ENCODE peak calls at places on chromosomes 12 and 14, in four cellular contexts. V, I, T and N are unnamed samples.

GRCh38 chr14:69928111-69928523 is 48.9 kb downstream of the SMOC1 start:
- DNase-seq in V (no peak), I (no peak), T (no peak), N (no peak)

GRCh38 chr14:96756745-96757144 is 40.4 kb upstream of the VRK1 start:
- DNase-seq in V (no peak), I (no peak), T (no peak), N (no peak)

GRCh38 chr14:77302926-77303325 is 17.8 kb downstream of the POMT2 start:
- DNase-seq in V (peak), I (no peak), T (no peak), N (no peak)

GRCh38 chr14:29310210-29310609 is 543.6 kb downstream of the FOXG1 start:
- DNase-seq in V (no peak), I (no peak), T (no peak), N (no peak)

GRCh38 chr12:14849664-14850063 is 6.3 kb upstream of the ART4 start:
- DNase-seq in V (no peak), I (no peak), T (no peak), N (no peak)

GRCh38 chr14:92800525-92800924 is 6.4 kb downstream of the GOLGA5 start:
- DNase-seq in V (no peak), I (no peak), T (no peak), N (no peak)

GRCh38 chr12:54584128-54584527 is 4.3 kb downstream of the PPP1R1A start:
- DNase-seq in V (no peak), I (no peak), T (no peak), N (no peak)

GRCh38 chr14:75430106-75430505 is 2.3 kb downstream of the JDP2 start:
- DNase-seq in V (no peak), I (no peak), T (no peak), N (no peak)

GRCh38 chr14:30143617-30144016 is 216.0 kb upstream of the PRKD1 start:
- DNase-seq in V (no peak), I (no peak), T (no peak), N (no peak)

GRCh38 chr12:97446895-97447294 is 15.7 kb upstream of the RMST start:
- DNase-seq in V (no peak), I (no peak), T (no peak), N (no peak)

GRCh38 chr12:34341362-34341733 is 319.1 kb downstream of the ALG10 start:
- DNase-seq in V (no peak), I (no peak), T (no peak), N (no peak)

GRCh38 chr14:72947366-72948160 is 21.3 kb downstream of the DCAF4 start:
- DNase-seq in V (no peak), I (no peak), T (no peak), N (no peak)

GRCh38 chr12:50103767-50104321 is at the start of gene GPD1:
- DNase-seq in V (no peak), I (peak), T (peak), N (no peak)

GRCh38 chr12:124004233-124004875 is 31.3 kb downstream of the ZNF664 start:
- DNase-seq in V (no peak), I (no peak), T (no peak), N (no peak)

GRCh38 chr14:91396959-91397815 is 20.4 kb downstream of the CCDC88C start:
- DNase-seq in V (no peak), I (no peak), T (peak), N (no peak)
- H3K27ac ChIP-seq in V (no peak), I (no peak), T (peak), N (no peak)

DNA sequence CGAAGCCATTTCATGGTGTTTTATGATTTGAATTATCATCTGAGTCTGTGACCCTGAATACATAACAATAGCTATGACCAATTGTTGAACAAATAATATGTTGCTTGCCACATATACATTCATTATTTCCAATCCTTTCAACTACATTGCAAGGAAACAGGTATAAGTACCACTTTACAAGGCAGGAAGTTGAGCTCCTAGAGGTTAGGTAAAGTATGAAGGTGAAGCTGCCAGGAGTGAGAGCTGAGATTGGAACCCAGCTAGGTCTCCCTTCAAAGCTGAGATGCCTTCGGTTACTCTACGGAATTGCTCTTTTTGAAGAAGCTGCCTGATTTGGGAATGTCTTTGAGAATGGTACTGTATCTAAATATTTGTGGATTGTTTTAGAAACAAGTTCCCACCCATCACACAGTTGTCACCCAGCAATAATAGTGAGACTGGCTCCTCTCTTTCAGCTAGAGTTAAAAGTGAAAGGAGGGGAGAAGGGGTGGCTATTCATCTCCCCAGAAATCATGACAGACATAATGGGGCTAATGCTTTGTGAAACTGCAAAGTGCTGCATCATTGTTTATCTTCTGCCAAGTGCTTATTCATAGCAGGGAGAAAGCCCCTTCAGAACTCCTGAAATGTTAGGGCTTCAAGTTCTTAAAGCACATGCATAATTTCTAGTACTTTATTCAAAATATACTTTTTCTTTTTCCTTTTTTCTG is 75.9 kb upstream of the AMIGO2 start:
- DNase-seq in V (no peak), I (no peak), T (no peak), N (no peak)
- TF ChIP-seq EP300 in V (no peak), I (no peak), T (no peak), N (no peak)

GRCh38 chr14:65141523-65141922 is 39.2 kb upstream of the MAX start:
- DNase-seq in V (no peak), I (no peak), T (no peak), N (no peak)
- H3K27ac ChIP-seq in V (no peak), I (no peak), T (no peak), N (no peak)

DNA sequence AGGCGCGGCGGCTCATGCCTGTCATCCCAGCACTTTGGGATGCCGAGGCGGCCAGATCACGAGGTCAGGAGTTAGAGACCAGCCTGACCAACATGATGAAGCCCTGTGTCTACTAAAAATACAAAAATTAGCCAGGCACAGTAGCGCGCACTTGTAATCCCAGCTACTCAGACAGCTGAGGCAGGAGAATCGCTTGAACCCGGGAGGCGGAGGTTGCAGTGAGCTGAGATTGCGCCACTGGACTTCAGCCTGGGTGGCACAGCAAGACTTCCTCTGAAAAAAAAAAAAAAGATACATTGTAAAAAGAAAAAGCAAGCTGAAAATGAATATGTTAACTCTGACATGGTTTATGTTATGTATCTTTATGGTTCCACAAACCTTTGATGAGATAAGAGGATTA is 33.6 kb downstream of the RPGRIP1 start:
- DNase-seq in V (no peak), I (no peak), T (peak), N (no peak)
- TF ChIP-seq EP300 in V (no peak), I (no peak), T (no peak), N (no peak)

GRCh38 chr14:68806526-68807147 is 13.8 kb upstream of the ZFP36L1 start:
- DNase-seq in V (no peak), I (no peak), T (no peak), N (peak)
- H3K27ac ChIP-seq in V (peak), I (peak), T (peak), N (peak)

GRCh38 chr14:57486767-57487379 is 6.8 kb downstream of the CCDC198 start:
- DNase-seq in V (no peak), I (no peak), T (no peak), N (no peak)

GRCh38 chr14:57480044-57480443 is 13.6 kb downstream of the CCDC198 start:
- DNase-seq in V (no peak), I (no peak), T (no peak), N (no peak)

GRCh38 chr14:57487771-57488170 is 5.9 kb downstream of the CCDC198 start:
- DNase-seq in V (no peak), I (no peak), T (no peak), N (no peak)

GRCh38 chr14:57485635-57486034 is 8.0 kb downstream of the CCDC198 start:
- DNase-seq in V (no peak), I (no peak), T (no peak), N (no peak)
- TF ChIP-seq EP300 in V (no peak), I (no peak), T (no peak), N (no peak)

GRCh38 chr14:64113279-64113678 is 180.9 kb downstream of the ESR2 start:
- DNase-seq in V (no peak), I (no peak), T (peak), N (no peak)

GRCh38 chr14:64114796-64115195 is 179.4 kb downstream of the ESR2 start:
- DNase-seq in V (no peak), I (no peak), T (no peak), N (no peak)

GRCh38 chr14:64114166-64114565 is 180.0 kb downstream of the ESR2 start:
- DNase-seq in V (no peak), I (no peak), T (no peak), N (no peak)

GRCh38 chr14:64110832-64111231 is 183.3 kb downstream of the ESR2 start:
- DNase-seq in V (no peak), I (no peak), T (no peak), N (no peak)

GRCh38 chr14:64112859-64113258 is 181.3 kb downstream of the ESR2 start:
- DNase-seq in V (no peak), I (no peak), T (peak), N (no peak)
- H3K27ac ChIP-seq in V (no peak), I (no peak), T (peak), N (no peak)

GRCh38 chr12:41981013-41981412 is 163.7 kb downstream of the GXYLT1 start:
- DNase-seq in V (no peak), I (no peak), T (no peak), N (no peak)

GRCh38 chr12:41981758-41982157 is 162.9 kb downstream of the GXYLT1 start:
- DNase-seq in V (peak), I (no peak), T (no peak), N (peak)

GRCh38 chr12:41983394-41983793 is 161.3 kb downstream of the GXYLT1 start:
- DNase-seq in V (no peak), I (no peak), T (no peak), N (no peak)

GRCh38 chr12:41980390-41980789 is 164.3 kb downstream of the GXYLT1 start:
- DNase-seq in V (no peak), I (no peak), T (no peak), N (no peak)

DNA sequence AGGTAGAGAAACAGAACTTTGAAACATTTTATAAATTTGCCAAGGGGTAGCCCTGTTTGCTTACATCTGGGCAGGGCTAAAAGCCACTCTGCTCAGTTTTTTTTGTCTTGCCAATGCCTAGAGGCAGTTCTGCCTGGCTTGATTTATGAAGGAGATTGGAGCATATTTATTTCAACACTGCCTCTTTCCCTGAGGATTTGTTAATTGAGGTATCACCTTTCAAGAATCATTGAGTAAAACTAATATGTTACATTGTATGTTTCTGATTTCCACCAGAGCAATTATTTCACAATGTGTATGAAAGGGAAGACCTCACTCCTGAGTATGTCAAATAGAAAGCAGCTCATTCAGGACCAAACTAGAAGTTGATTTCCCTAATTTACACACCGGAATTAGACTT is 160.8 kb downstream of the GXYLT1 start:
- DNase-seq in V (no peak), I (no peak), T (no peak), N (no peak)
- TF ChIP-seq EP300 in V (no peak), I (no peak), T (no peak), N (no peak)

GRCh38 chr12:12999959-13000615 is at the start of gene HEBP1:
- DNase-seq in V (peak), I (peak), T (peak), N (peak)

GRCh38 chr12:13000616-13000934 is 510 bp upstream of the HEBP1 start:
- DNase-seq in V (peak), I (no peak), T (no peak), N (no peak)

GRCh38 chr12:12998248-12998647 is 1.8 kb downstream of the HEBP1 start:
- DNase-seq in V (no peak), I (no peak), T (no peak), N (no peak)

GRCh38 chr12:12997734-12998133 is 2.3 kb downstream of the HEBP1 start:
- DNase-seq in V (no peak), I (no peak), T (no peak), N (no peak)

GRCh38 chr12:12999276-12999958 is 648 bp downstream of the HEBP1 start:
- DNase-seq in V (peak), I (no peak), T (peak), N (no peak)
- H3K27ac ChIP-seq in V (peak), I (peak), T (peak), N (peak)

GRCh38 chr14:20177433-20177974 is 13.2 kb upstream of the OR11G2 start:
- DNase-seq in V (no peak), I (no peak), T (no peak), N (no peak)
- TF ChIP-seq EP300 in V (no peak), I (no peak), T (no peak), N (no peak)